ENCODE peak calls at places on chromosomes 12 and 14, in ten cellular contexts. M, H, V, R, C, N, Z, J, F and X are unnamed samples.

GRCh38 chr14:90671382-90671781 is 144.8 kb downstream of the TTC7B start:
- DNase-seq in J (no peak), Z (no peak), R (no peak), N (no peak), M (no peak), V (no peak), F (no peak), C (no peak), H (no peak), X (peak)

GRCh38 chr12:85016423-85016822 is 19.7 kb downstream of the TSPAN19 start:
- DNase-seq in H (no peak), M (peak), V (no peak), F (peak), Z (peak), R (peak), C (no peak), J (no peak), N (no peak), X (no peak)

GRCh38 chr12:27213830-27214787 is 30.0 kb upstream of the STK38L start:
- DNase-seq in H (no peak), R (no peak), N (no peak), M (no peak), C (no peak), F (no peak), V (no peak), J (no peak), Z (no peak), X (no peak)

GRCh38 chr12:62263956-62264355 is 3.8 kb downstream of the USP15 start:
- DNase-seq in V (no peak), F (no peak), C (no peak), N (no peak), J (no peak), M (no peak), R (no peak), H (no peak), Z (no peak), X (no peak)

GRCh38 chr14:52936437-52936836 is 14.4 kb downstream of the FERMT2 start:
- DNase-seq in J (no peak), R (no peak), N (no peak), F (no peak), H (no peak), C (no peak), Z (no peak), M (no peak), V (no peak), X (no peak)

GRCh38 chr14:60817113-60817512 is 82.6 kb downstream of the MNAT1 start:
- DNase-seq in N (no peak), H (no peak), V (no peak), Z (no peak), F (no peak), C (no peak), J (no peak), R (no peak), M (no peak), X (no peak)

GRCh38 chr12:10354071-10354470 is 35.8 kb downstream of the KLRK1 start:
- DNase-seq in M (no peak), C (no peak), H (no peak), J (no peak), Z (no peak), V (no peak), F (no peak), R (no peak), N (no peak), X (no peak)

GRCh38 chr14:26939756-26940155 is 341.9 kb upstream of the NOVA1 start:
- DNase-seq in V (no peak), J (no peak), Z (no peak), C (no peak), M (no peak), F (no peak), R (no peak), N (no peak), H (no peak), X (no peak)

GRCh38 chr14:52922656-52923055 is 28.2 kb downstream of the FERMT2 start:
- DNase-seq in J (no peak), R (no peak), N (no peak), V (no peak), Z (peak), H (no peak), F (no peak), M (peak), C (no peak), X (no peak)

GRCh38 chr12:115810580-115810979 is 466.9 kb downstream of the MED13L start:
- DNase-seq in Z (no peak), V (no peak), H (no peak), C (no peak), M (no peak), R (no peak), N (no peak), J (no peak), F (no peak), X (no peak)

GRCh38 chr12:53328043-53328435 is 6.6 kb upstream of the AAAS start:
- DNase-seq in H (no peak), J (peak), R (no peak), Z (no peak), V (no peak), M (no peak), N (peak), F (no peak), C (no peak), X (peak)

GRCh38 chr14:68807148-68807600 is 14.3 kb upstream of the ZFP36L1 start:
- DNase-seq in F (peak), H (peak), V (no peak), Z (peak), M (peak), C (no peak), R (no peak), N (peak), J (peak), X (peak)

GRCh38 chr12:49942512-49942893 is 8.0 kb upstream of the AQP2 start:
- DNase-seq in V (no peak), H (no peak), M (no peak), Z (no peak), C (no peak), F (no peak), R (no peak), J (no peak), N (no peak), X (no peak)

GRCh38 chr12:4518106-4518728 is 20.5 kb upstream of the RAD51AP1 start:
- DNase-seq in Z (peak), V (no peak), F (no peak), R (no peak), M (peak), N (no peak), J (no peak), C (no peak), H (no peak), X (no peak)

GRCh38 chr14:41749425-41749824 is 142.7 kb downstream of the LRFN5 start:
- DNase-seq in Z (peak), C (no peak), M (peak), V (no peak), J (no peak), H (no peak), N (no peak), R (no peak), F (peak), X (no peak)

GRCh38 chr12:117034249-117034648 is 65.0 kb downstream of the TESC start:
- DNase-seq in Z (no peak), N (peak), J (no peak), C (no peak), M (no peak), H (no peak), F (no peak), V (no peak), R (no peak), X (no peak)

GRCh38 chr14:87233806-87234384 is 759.1 kb downstream of the GALC start:
- DNase-seq in R (no peak), V (no peak), Z (no peak), F (no peak), H (no peak), M (no peak), C (no peak), N (no peak), J (no peak), X (peak)

GRCh38 chr12:69545081-69545480 is 40.2 kb upstream of the CCT2 start:
- DNase-seq in R (no peak), N (no peak), H (no peak), M (peak), V (no peak), C (no peak), J (no peak), F (no peak), Z (no peak), X (no peak)

GRCh38 chr14:91108941-91109611 is 4.8 kb upstream of the DGLUCY start:
- DNase-seq in F (peak), C (peak), N (peak), Z (no peak), J (peak), M (no peak), H (no peak), R (no peak), V (no peak), X (no peak)

GRCh38 chr12:109857715-109858114 is 22.6 kb downstream of the GLTP start:
- DNase-seq in R (no peak), Z (no peak), C (no peak), H (no peak), N (no peak), J (no peak), V (no peak), M (no peak), F (no peak), X (no peak)

GRCh38 chr12:28191690-28192089 is 1.4 kb downstream of the CCDC91 start:
- DNase-seq in V (no peak), F (peak), R (no peak), N (no peak), Z (peak), M (peak), J (no peak), H (no peak), C (no peak), X (no peak)

GRCh38 chr12:28308891-28309290 is 118.6 kb downstream of the CCDC91 start:
- DNase-seq in M (no peak), H (no peak), F (no peak), N (no peak), Z (peak), J (no peak), C (no peak), R (no peak), V (no peak), X (no peak)

GRCh38 chr14:41071351-41071750 is 535.3 kb upstream of the LRFN5 start:
- DNase-seq in F (no peak), Z (no peak), V (no peak), H (no peak), J (no peak), R (no peak), M (no peak), C (no peak), N (no peak), X (no peak)

GRCh38 chr12:41795910-41796309 is 348.8 kb downstream of the GXYLT1 start:
- DNase-seq in H (no peak), Z (no peak), V (no peak), J (no peak), F (no peak), N (no peak), R (no peak), M (no peak), C (no peak), X (no peak)

GRCh38 chr14:95619785-95620417 is 66.3 kb upstream of the TCL1B start:
- DNase-seq in H (no peak), M (no peak), V (no peak), C (no peak), J (no peak), R (no peak), N (no peak), F (no peak), Z (no peak), X (no peak)

GRCh38 chr12:66036317-66036716 is 94.2 kb downstream of the LLPH start:
- DNase-seq in H (no peak), J (peak), M (peak), V (no peak), Z (peak), F (no peak), C (no peak), N (no peak), R (no peak), X (no peak)

GRCh38 chr12:58443273-58443980 is 476.9 kb downstream of the LRIG3 start:
- DNase-seq in R (no peak), N (no peak), J (no peak), F (peak), H (no peak), C (no peak), V (no peak), Z (no peak), M (peak), X (peak)

GRCh38 chr14:75806247-75806876 is 145.3 kb downstream of the TTLL5 start:
- DNase-seq in N (no peak), V (no peak), R (no peak), Z (no peak), H (no peak), J (no peak), C (no peak), F (no peak), M (no peak), X (no peak)

GRCh38 chr12:47754881-47755280 is 3.8 kb downstream of the RAPGEF3 start:
- DNase-seq in R (no peak), V (no peak), J (no peak), Z (no peak), N (peak), F (peak), H (peak), C (no peak), M (no peak), X (no peak)

GRCh38 chr12:401235-402126 is at the start of gene CCDC77:
- DNase-seq in V (peak), M (peak), C (peak), F (peak), N (peak), H (peak), Z (peak), R (peak), J (peak), X (peak)

GRCh38 chr12:76180401-76181277 is 96.2 kb upstream of the NAP1L1 start:
- DNase-seq in F (no peak), R (no peak), V (no peak), H (no peak), Z (no peak), N (no peak), C (no peak), J (no peak), M (no peak), X (no peak)

GRCh38 chr14:76836029-76836630 is 9.9 kb downstream of the LRRC74A start:
- DNase-seq in N (no peak), J (no peak), R (peak), V (no peak), Z (no peak), H (no peak), F (no peak), C (no peak), M (no peak), X (no peak)

GRCh38 chr14:67526676-67527459 is 6.2 kb upstream of the PLEKHH1 start:
- DNase-seq in J (peak), H (peak), V (no peak), M (peak), F (peak), N (no peak), Z (peak), R (peak), C (peak), X (peak)

GRCh38 chr12:19613051-19613535 is 173.8 kb downstream of the AEBP2 start:
- DNase-seq in H (no peak), C (no peak), F (no peak), N (no peak), R (no peak), Z (no peak), V (no peak), M (no peak), J (no peak), X (no peak)

GRCh38 chr12:32331133-32331532 is 68.2 kb upstream of the FGD4 start:
- DNase-seq in C (no peak), V (no peak), F (no peak), N (no peak), M (no peak), R (no peak), Z (peak), H (no peak), J (no peak), X (no peak)

GRCh38 chr12:29521951-29522350 is 24.5 kb upstream of the OVCH1 start:
- DNase-seq in V (no peak), N (no peak), R (no peak), F (no peak), Z (peak), H (no peak), M (no peak), C (no peak), J (no peak), X (no peak)

GRCh38 chr12:65935906-65936528 is 111.7 kb downstream of the HMGA2 start:
- DNase-seq in R (no peak), N (no peak), C (no peak), V (no peak), H (no peak), M (no peak), F (no peak), Z (no peak), J (no peak), X (no peak)

GRCh38 chr14:38522724-38523123 is 266.8 kb upstream of the CLEC14A start:
- DNase-seq in C (no peak), J (no peak), V (no peak), M (no peak), H (no peak), N (no peak), F (no peak), R (no peak), Z (no peak), X (no peak)

GRCh38 chr12:44774815-44775411 is 101.2 kb downstream of the NELL2 start:
- DNase-seq in Z (no peak), M (peak), F (peak), J (no peak), N (no peak), V (no peak), R (peak), H (peak), C (no peak), X (peak)

GRCh38 chr14:91221270-91221669 is 23.2 kb downstream of the GPR68 start:
- DNase-seq in M (no peak), C (no peak), R (no peak), N (no peak), V (no peak), Z (no peak), J (no peak), F (no peak), H (no peak), X (no peak)

GRCh38 chr12:1474059-1474537 is 120.3 kb downstream of the FBXL14 start:
- DNase-seq in N (no peak), V (no peak), R (no peak), M (peak), Z (peak), H (no peak), F (peak), J (no peak), C (no peak), X (no peak)
- H3K4me3 ChIP-seq in N (no peak), V (no peak), R (no peak), M (peak), Z (peak), H (no peak), F (peak), J (no peak), C (no peak), X (no peak)

GRCh38 chr12:103249614-103250013 is 246.2 kb downstream of the C12orf42 start:
- DNase-seq in H (no peak), J (no peak), V (no peak), M (no peak), C (no peak), N (no peak), Z (no peak), F (no peak), R (no peak), X (no peak)
- TF ChIP-seq CTCF in H (no peak), J (no peak), V (no peak), M (no peak), C (no peak), N (no peak), Z (no peak), F (no peak), R (no peak), X (no peak)

DNA sequence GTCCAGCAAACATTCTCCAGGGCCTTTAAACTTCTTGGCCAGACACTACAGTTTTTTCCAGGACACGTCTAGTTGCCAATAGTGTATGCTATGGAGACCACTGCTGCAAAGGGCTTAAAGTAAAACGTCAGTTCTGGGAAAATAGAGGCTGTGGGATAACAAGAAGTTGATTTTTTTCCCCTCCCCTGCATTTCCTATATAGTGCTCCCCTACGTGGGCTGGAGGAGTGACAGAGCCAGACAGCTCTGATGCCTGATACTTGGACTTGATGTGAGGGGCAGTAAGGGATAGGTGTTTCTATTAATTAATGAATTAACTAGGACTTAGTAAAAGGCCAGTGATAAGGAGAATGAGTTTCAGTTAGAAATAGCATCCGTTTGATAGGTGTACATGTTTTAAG is 2.4 kb downstream of the ACVR1B start:
- DNase-seq in M (no peak), H (no peak), C (no peak), V (no peak), Z (no peak), R (no peak), J (no peak), N (no peak), F (no peak), X (no peak)
- H3K4me3 ChIP-seq in M (no peak), H (no peak), C (no peak), V (no peak), Z (no peak), R (peak), J (peak), N (peak), F (no peak), X (no peak)

GRCh38 chr12:90987520-90987919 is 17.3 kb downstream of the EPYC start:
- DNase-seq in F (no peak), N (no peak), J (no peak), C (no peak), M (no peak), H (no peak), R (no peak), V (no peak), Z (no peak), X (no peak)
- TF ChIP-seq CTCF in F (peak), N (no peak), J (no peak), C (peak), M (peak), H (no peak), R (peak), V (no peak), Z (peak), X (peak)

DNA sequence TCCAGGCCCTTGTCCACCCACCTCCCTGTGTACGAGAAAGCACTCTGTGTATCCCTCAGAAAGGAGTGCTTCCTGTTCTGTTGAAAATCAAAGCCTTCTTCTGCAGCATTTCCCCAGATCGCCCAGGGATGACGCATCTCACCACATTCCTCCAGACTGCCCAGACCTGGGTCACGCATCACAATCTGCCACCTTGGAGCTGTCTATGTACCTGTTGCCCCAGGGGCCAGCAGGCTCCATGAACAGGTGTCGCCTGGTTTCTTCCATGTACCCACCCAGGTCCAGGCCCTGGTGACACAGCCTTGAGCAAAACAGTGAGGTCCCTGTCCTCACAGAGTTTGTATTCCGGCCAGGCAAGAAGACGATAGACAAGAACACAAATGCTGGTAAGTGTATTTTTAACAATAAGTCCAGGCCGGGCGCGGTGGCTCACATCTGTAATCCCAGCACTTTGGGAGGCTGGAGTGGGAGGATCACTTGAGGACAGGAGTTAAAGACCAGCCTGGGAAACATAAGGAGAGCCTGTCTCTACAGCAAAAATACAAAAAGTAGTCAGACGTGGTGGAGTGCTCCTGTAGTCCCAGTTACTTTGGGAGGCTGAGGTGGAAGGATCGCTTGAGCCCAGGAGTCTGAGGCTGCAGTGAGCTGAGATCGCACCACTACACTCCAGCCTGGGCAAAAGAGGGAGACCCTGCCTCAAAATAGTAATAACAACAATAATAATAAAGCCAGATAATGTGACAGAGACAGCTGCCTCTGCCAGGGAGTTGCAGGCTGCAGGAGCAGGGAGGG is 6.8 kb upstream of the PPP1R13B start:
- DNase-seq in V (no peak), Z (no peak), M (no peak), J (no peak), C (no peak), N (peak), H (peak), R (no peak), F (no peak), X (no peak)
- H3K4me3 ChIP-seq in V (no peak), Z (no peak), M (no peak), J (no peak), C (no peak), N (no peak), H (no peak), R (no peak), F (no peak), X (no peak)

DNA sequence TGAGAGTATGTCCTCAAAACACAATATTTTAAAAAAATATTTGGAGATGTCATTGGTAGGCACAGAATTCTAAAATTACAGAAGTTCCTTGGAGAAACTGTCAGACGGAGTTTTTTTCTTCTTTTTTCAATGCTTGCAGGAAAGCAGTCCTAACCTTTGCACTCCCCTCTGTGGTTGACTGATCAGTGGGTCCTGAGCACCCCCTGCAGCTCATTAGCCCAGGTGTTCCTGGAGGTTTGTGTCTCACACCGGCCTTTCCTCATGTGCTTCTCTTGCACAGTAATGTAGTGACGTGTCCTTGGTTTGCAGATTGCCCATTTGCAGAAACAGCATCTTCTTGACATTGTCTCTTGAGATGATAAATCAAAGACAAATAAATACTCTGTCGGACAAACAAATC is 513.0 kb downstream of the TMEM121 start:
- DNase-seq in C (no peak), J (no peak), F (peak), N (no peak), H (no peak), M (peak), Z (no peak), V (no peak), R (peak), X (no peak)
- TF ChIP-seq CTCF in C (peak), J (no peak), F (peak), N (peak), H (peak), M (peak), Z (no peak), V (no peak), R (peak), X (no peak)